ENCODE peak calls at places on chromosomes 7 and 10, in nine cellular contexts. G is IMR-90; Y is Panc1; X is HCT116; L is upper lobe of right lung; Q is A549; H is breast epithelium; Z is effector memory CD4-positive, alpha-beta T cell; N is heart left ventricle. O is an unnamed sample.
A peak's percentile ranks its signal among the peaks of the same experiment; 100 is the strongest.

GRCh38 chr10:101687088-101687487 is 7.9 kb downstream of the FBXW4 start:
- DNase-seq in Y (no peak), Z (no peak), X (no peak), L (no peak), G (no peak), H (no peak), Q (no peak), N (no peak), O (no peak)

GRCh38 chr10:109998513-109998912 is 9.3 kb upstream of the ADD3 start:
- DNase-seq in Q (no peak), Y (no peak), Z (no peak), N (no peak), X (no peak), L (no peak), H (no peak), G (no peak), O (no peak)

GRCh38 chr10:110615057-110615630 is 29.0 kb upstream of the RBM20 start:
- DNase-seq in L (no peak), N (no peak), Y (no peak), X (no peak), H (no peak), G (peak; percentile 47), Z (no peak), Q (no peak), O (no peak)

GRCh38 chr7:70458195-70458695 is 673.7 kb upstream of the GALNT17 start:
- DNase-seq in G (no peak), Q (no peak), N (peak; percentile 8), Y (no peak), Z (no peak), H (no peak), X (no peak), L (no peak), O (no peak)

GRCh38 chr10:86840498-86840897 is 84.1 kb downstream of the BMPR1A start:
- DNase-seq in H (no peak), L (no peak), X (no peak), N (no peak), Y (no peak), Z (no peak), G (no peak), Q (no peak), O (no peak)

GRCh38 chr7:144004703-144005102 is 4.6 kb downstream of the OR6B1 start:
- DNase-seq in G (no peak), H (no peak), Q (no peak), X (no peak), Y (no peak), Z (no peak), L (no peak), N (no peak), O (no peak)

GRCh38 chr7:85068796-85069195 is 118.1 kb downstream of the SEMA3D start:
- DNase-seq in L (no peak), N (no peak), Z (no peak), G (peak; percentile 83), Y (no peak), H (no peak), X (no peak), Q (no peak), O (no peak)

GRCh38 chr7:158572000-158572828 is 15.4 kb downstream of the PTPRN2 start:
- DNase-seq in N (no peak), Y (peak; percentile 4), Q (peak; percentile 62), G (no peak), X (no peak), H (no peak), L (no peak), Z (no peak), O (no peak)

GRCh38 chr10:87974769-87975168 is 111.3 kb downstream of the PTEN start:
- DNase-seq in X (no peak), H (no peak), G (no peak), Z (no peak), Y (no peak), L (no peak), Q (no peak), N (no peak), O (no peak)
- H3K4me1 ChIP-seq in X (no peaks in the 10 kb centered on the region), H (no peaks in the 10 kb centered on the region), G (peaks cover 3% of the 10 kb centered on the region), Z (no peaks in the 10 kb centered on the region), Y (no peaks in the 10 kb centered on the region), L (no peaks in the 10 kb centered on the region), Q (no peaks in the 10 kb centered on the region), N (no peaks in the 10 kb centered on the region), O (no peaks in the 10 kb centered on the region)

GRCh38 chr10:71210031-71210871 is 2.1 kb upstream of the UNC5B start:
- DNase-seq in N (no peak), H (no peak), Q (no peak), G (no peak), Z (no peak), Y (no peak), X (no peak), L (peak; percentile 42), O (no peak)

GRCh38 chr10:71211053-71211452 is 1.3 kb upstream of the UNC5B start:
- DNase-seq in N (no peak), L (peak; percentile 41), Y (no peak), G (no peak), Z (no peak), Q (no peak), X (no peak), H (no peak), O (no peak)

GRCh38 chr10:71211759-71212248 is 566 bp upstream of the UNC5B start:
- DNase-seq in Q (no peak), N (no peak), G (no peak), L (no peak), Y (no peak), H (no peak), Z (no peak), X (no peak), O (no peak)

GRCh38 chr10:71207578-71207977 is 4.8 kb upstream of the UNC5B start:
- DNase-seq in Z (no peak), G (no peak), H (no peak), Q (no peak), N (no peak), L (no peak), X (no peak), Y (no peak), O (no peak)

GRCh38 chr10:71209324-71210030 is 2.9 kb upstream of the UNC5B start:
- DNase-seq in H (no peak), Q (no peak), N (no peak), Z (no peak), X (no peak), L (peak; percentile 25), G (no peak), Y (no peak), O (no peak)
- H3K4me3 ChIP-seq in H (no peak overlapping the region), Q (no peak overlapping the region), N (peak overlapping the region; percentile 21), Z (no peak overlapping the region), X (no peak overlapping the region), L (no peak overlapping the region), G (no peak overlapping the region), Y (no peak overlapping the region), O (no peak overlapping the region)

GRCh38 chr7:75995996-75996395 is 1.6 kb upstream of the TMEM120A start:
- DNase-seq in G (no peak), Z (no peak), X (no peak), N (no peak), Q (no peak), L (no peak), H (no peak), Y (no peak), O (no peak)

GRCh38 chr7:75995052-75995471 is 667 bp upstream of the TMEM120A start:
- DNase-seq in H (no peak), Q (no peak), Z (no peak), L (no peak), N (no peak), X (no peak), G (no peak), Y (no peak), O (no peak)

GRCh38 chr7:75996476-75996875 is 2.1 kb upstream of the TMEM120A start:
- DNase-seq in G (no peak), L (no peak), H (no peak), Q (no peak), Y (no peak), X (no peak), Z (no peak), N (no peak), O (no peak)

GRCh38 chr7:75993689-75994387 is 557 bp downstream of the TMEM120A start:
- DNase-seq in Z (peak; percentile 11), N (peak; percentile 79), H (peak; percentile 25), G (peak; percentile 38), Y (no peak), Q (peak; percentile 87), L (peak; percentile 79), X (no peak), O (peak; percentile 13)

DNA sequence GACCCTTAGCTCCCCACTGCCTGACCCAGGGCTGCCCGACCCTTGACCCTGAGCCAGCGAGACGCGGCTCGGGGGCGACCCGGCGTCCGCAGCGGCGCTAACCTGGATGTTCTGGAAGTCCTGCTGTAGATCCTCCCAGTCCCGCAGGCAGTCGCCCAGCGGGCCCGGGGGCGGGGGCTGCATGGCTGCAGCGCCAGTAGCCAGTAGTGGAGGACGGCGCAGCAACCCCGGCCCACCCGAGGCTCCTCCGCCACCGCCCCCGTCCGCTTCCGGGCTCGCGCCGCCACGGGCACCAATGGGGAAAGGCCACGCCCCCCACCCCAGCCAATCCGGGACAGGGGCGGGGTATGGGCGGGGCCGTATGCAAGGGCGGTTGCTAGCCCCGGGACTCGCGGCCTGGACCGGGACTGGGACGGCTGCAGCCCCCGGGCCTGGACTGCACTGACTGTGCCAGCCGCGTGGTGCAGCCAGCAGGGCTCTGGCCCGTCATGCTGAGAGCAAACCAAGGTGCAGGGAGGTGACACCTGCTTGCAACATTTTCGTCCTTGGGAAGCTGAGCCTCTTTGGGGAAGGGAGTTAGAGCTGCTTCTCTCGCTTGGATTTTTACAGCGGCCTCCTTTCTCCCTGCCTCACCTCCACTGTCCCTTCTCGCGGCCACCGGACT is at the start of gene TMEM120A:
- DNase-seq in G (peak; percentile 87), H (peak; percentile 90), Z (peak; percentile 92), Q (peak; percentile 98), Y (peak; percentile 30), L (peak; percentile 98), N (peak; percentile 98), X (peak; percentile 54), O (peak; percentile 90)
- H3K27ac ChIP-seq in G (peak within 1 kb of the TSS; percentile 67), H (peak within 1 kb of the TSS; percentile 81), Z (peak within 1 kb of the TSS; percentile 56), Q (peak within 1 kb of the TSS; percentile 91), Y (peak within 1 kb of the TSS; percentile 87), L (peak within 1 kb of the TSS; percentile 92), N (peak within 1 kb of the TSS; percentile 97), X (peak within 1 kb of the TSS; percentile 57), O (peak within 1 kb of the TSS; percentile 80)

GRCh38 chr10:79262959-79263746 is 84.1 kb upstream of the PPIF start:
- DNase-seq in Q (no peak), N (no peak), H (no peak), Y (no peak), X (no peak), L (no peak), G (no peak), Z (no peak), O (no peak)

GRCh38 chr10:79266092-79266491 is 81.2 kb upstream of the PPIF start:
- DNase-seq in G (no peak), Q (no peak), L (no peak), X (no peak), H (no peak), Z (no peak), N (no peak), Y (no peak), O (no peak)

GRCh38 chr10:79264942-79265341 is 82.3 kb upstream of the PPIF start:
- DNase-seq in Z (no peak), G (peak; percentile 28), H (peak; percentile 66), L (no peak), X (no peak), Y (no peak), Q (no peak), N (no peak), O (no peak)

GRCh38 chr10:79262131-79262530 is 85.1 kb upstream of the PPIF start:
- DNase-seq in G (no peak), L (no peak), Y (no peak), Q (no peak), H (no peak), X (no peak), N (no peak), Z (no peak), O (no peak)

DNA sequence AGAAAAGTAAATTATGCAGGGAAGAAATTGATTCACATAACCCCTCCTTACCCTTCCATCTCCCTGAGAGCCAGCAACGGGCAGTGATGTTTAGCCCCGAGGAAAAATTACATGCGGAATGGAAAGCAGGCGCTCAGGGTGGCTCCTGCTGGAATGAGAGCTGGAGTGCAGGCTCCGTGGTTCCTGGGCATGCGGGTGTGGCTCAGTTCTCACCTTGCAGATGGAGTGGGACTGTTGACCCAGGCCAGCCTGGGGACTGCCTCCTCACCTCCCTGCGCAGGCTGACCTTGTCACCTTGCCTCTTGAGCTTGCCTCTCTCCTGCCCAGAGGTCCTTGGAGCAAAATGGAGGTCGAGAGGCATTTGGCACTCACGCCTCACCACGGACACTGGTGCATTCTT is 83.3 kb upstream of the PPIF start:
- DNase-seq in N (no peak), Q (no peak), H (no peak), G (no peak), X (no peak), L (no peak), Z (no peak), Y (no peak), O (no peak)
- H3K4me1 ChIP-seq in N (peaks cover 59% of the 10 kb centered on the region), Q (no peaks in the 10 kb centered on the region), H (peaks cover 26% of the 10 kb centered on the region), G (peaks cover 56% of the 10 kb centered on the region), X (peaks cover 23% of the 10 kb centered on the region), L (peaks cover 74% of the 10 kb centered on the region), Z (peaks cover 3% of the 10 kb centered on the region), Y (no peaks in the 10 kb centered on the region), O (peaks cover 20% of the 10 kb centered on the region)

O was measured in naive thymus-derived CD4-positive, alpha-beta T cell.